ENCODE peak calls at places on chromosomes 1 and 21, in eight cellular contexts. J is kidney, N is cardiac muscle cell, F is sigmoid colon, S is kidney epithelial cell, Z is left ventricle myocardium inferior, V is AG10803, A is ovary. B is an unnamed sample.

GRCh38 chr1:178768423-178768822 is 43.4 kb downstream of the RALGPS2 start:
- DNase-seq in A (no peak), V (peak; percentile 31), F (no peak), Z (no peak), N (peak; percentile 62), J (no peak), S (no peak), B (no peak)

GRCh38 chr1:62588000-62588399 is 9.3 kb upstream of the ANGPTL3 start:
- DNase-seq in N (no peak), A (no peak), S (no peak), J (no peak), Z (no peak), V (no peak), F (no peak), B (no peak)

GRCh38 chr1:241918879-241919278 is 38.7 kb upstream of the BECN2 start:
- DNase-seq in S (no peak), A (no peak), F (no peak), N (peak; percentile 71), V (peak; percentile 69), Z (no peak), J (no peak), B (no peak)

GRCh38 chr1:205480349-205481278 is 23.9 kb upstream of the CDK18 start:
- DNase-seq in F (no peak), A (no peak), J (no peak), V (no peak), N (no peak), Z (no peak), S (no peak), B (no peak)

GRCh38 chr1:204885288-204885711 is 14.6 kb downstream of the NFASC start:
- DNase-seq in J (no peak), A (peak; percentile 61), N (peak; percentile 86), Z (peak; percentile 53), V (peak; percentile 90), S (no peak), F (peak; percentile 78), B (no peak)

GRCh38 chr1:12615916-12616708 is 1.9 kb downstream of the DHRS3 start:
- DNase-seq in J (peak; percentile 92), Z (peak; percentile 74), V (peak; percentile 65), S (no peak), F (peak; percentile 88), A (peak; percentile 58), N (peak; percentile 57), B (peak; percentile 92)

GRCh38 chr21:26850116-26850643 is 5.0 kb upstream of the ADAMTS1 start:
- DNase-seq in V (peak; percentile 50), N (peak; percentile 76), Z (no peak), J (no peak), A (no peak), F (no peak), S (no peak), B (no peak)

GRCh38 chr1:2240251-2241156 is 12.4 kb downstream of the SKI start:
- DNase-seq in N (peak; percentile 53), A (peak; percentile 71), S (no peak), Z (peak; percentile 80), V (peak; percentile 65), F (peak; percentile 90), J (peak; percentile 93), B (peak; percentile 71)

GRCh38 chr1:109863699-109864062 is 47.0 kb upstream of the CSF1 start:
- DNase-seq in F (no peak), V (peak; percentile 70), Z (no peak), J (no peak), N (peak; percentile 23), S (no peak), A (no peak), B (no peak)

GRCh38 chr1:63662056-63662836 is 69.0 kb downstream of the PGM1 start:
- DNase-seq in Z (peak; percentile 39), A (peak; percentile 39), J (no peak), F (peak; percentile 68), V (peak; percentile 82), S (no peak), N (peak; percentile 83), B (no peak)

DNA sequence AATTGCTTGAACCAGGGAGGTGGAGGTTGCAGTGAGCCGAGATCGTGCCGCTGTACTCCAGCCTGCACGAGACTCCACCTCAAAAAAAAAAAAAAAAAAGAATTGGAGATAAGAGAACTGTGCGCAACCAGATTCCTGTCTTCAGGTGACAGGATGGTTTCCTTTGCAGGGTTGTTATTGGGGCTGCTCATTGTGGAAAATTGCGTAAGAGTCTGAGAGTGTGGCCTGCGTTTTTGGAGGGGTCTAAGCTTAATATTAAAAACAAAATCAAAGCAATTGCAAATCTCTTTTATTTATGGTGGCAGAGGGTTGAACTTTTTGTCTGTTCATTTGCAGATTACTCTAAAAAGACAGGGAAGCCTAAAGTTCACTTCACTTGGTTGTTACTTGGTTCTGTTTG is 36.0 kb upstream of the BCAR3 start:
- DNase-seq in F (no peak), A (no peak), N (no peak), Z (no peak), S (no peak), V (no peak), J (no peak), B (no peak)
- TF ChIP-seq CTCF in F (no peak), A (no peak), N (no peak), Z (no peak), S (no peak), V (no peak), J (no peak), B (no peak)

GRCh38 chr1:154968731-154969130 is 1.8 kb downstream of the SHC1 start:
- DNase-seq in V (no peak), S (no peak), F (no peak), A (no peak), N (no peak), Z (no peak), J (peak; percentile 56), B (no peak)
- H3K4me3 ChIP-seq in V (peak overlapping the region; percentile 81), S (peak overlapping the region; percentile 50), F (peak overlapping the region; percentile 48), A (no peak overlapping the region), N (no peak overlapping the region), Z (no peak overlapping the region), J (no peak overlapping the region), B (peak overlapping the region; percentile 74)

GRCh38 chr1:14915356-14916054 is 238.0 kb upstream of the TMEM51 start:
- DNase-seq in J (no peak), Z (peak; percentile 32), A (peak; percentile 66), N (peak; percentile 47), F (no peak), V (no peak), S (no peak), B (no peak)
- TF ChIP-seq CTCF in J (peak; percentile 74), Z (peak; percentile 94), A (peak; percentile 67), N (peak; percentile 94), F (peak; percentile 44), V (peak; percentile 93), S (peak; percentile 95), B (peak; percentile 98)

DNA sequence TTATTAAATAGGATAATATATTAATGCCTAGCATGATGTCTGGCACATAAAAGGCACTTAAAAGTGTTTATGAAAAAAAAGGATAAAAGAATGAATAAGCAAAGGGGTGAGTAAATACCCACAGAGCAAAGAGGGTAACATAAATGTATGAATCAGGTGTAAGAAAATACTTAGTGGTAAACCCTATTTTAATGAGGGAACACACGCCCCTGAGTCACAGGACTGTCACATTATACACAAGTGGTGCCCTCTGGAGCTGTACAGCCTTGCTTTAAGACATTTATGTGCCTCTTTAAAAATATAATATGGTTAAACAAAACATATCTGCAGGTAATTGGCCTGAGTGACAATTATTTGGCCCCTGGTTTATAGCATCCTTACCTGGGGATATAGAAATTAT is 78.1 kb upstream of the PTBP2 start:
- DNase-seq in F (no peak), V (no peak), N (no peak), S (no peak), J (no peak), Z (no peak), A (no peak), B (no peak)
- H3K4me3 ChIP-seq in F (no peak overlapping the region), V (no peak overlapping the region), N (no peak overlapping the region), S (no peak overlapping the region), J (no peak overlapping the region), Z (no peak overlapping the region), A (no peak overlapping the region), B (no peak overlapping the region)

GRCh38 chr1:35899941-35900340 is 16.9 kb downstream of the AGO1 start:
- DNase-seq in A (no peak), V (no peak), J (no peak), F (no peak), S (no peak), Z (no peak), N (no peak), B (no peak)
- TF ChIP-seq CTCF in A (no peak), V (no peak), J (no peak), F (no peak), S (no peak), Z (no peak), N (no peak), B (no peak)

DNA sequence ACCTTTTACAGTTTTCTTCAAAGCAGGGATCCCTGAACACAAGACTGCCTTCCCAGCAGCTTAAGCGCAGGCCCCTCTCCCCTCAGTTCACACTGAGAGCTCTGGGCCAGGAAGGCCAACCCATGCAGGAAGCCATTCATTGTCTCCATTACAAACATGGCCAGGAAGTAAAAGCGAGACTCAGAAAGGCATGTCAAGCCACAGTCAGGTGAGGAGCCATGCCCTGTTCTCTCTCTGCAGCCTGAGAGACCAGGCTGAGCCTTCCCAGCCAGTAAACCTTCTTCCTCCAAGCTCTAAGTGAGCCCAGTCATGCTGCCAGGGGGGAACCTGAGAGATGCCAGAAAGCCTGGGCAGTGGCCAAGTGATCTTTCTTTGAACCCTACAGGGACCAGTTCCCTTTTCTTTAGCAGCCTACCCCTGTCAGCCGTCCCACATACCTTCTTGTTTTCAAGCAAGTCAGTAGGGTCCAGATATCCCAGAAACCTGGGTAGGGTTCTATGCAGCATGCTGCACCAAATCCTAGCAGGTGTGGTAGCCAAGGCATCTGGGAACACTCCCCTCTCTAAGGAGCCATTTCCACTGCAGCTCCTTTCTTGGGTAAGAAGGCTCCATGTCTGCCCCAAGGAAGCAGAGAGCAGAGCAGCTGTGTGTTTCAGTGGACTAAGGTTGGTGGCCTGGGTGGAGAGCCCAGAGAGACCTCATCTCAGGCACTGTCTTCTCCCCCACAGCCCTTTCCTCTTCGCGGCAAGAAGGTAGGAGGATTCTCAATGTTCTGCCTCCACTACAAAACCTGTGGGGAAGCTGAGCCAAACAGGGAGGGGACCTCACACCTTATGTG is 974 bp downstream of the TRAF3IP3 start:
- DNase-seq in F (no peak), N (no peak), A (no peak), V (no peak), Z (no peak), J (no peak), S (no peak), B (no peak)
- H3K4me3 ChIP-seq in F (no peak overlapping the region), N (no peak overlapping the region), A (no peak overlapping the region), V (no peak overlapping the region), Z (peak overlapping the region; percentile 14), J (peak overlapping the region; percentile 14), S (no peak overlapping the region), B (no peak overlapping the region)